ENCODE peak calls at places on chromosomes 5 and 9, in eight cellular contexts. Z is left ventricle myocardium inferior; G is HepG2; P is epithelial cell of esophagus; U is CD4-positive, CD25-positive, alpha-beta regulatory T cell; R is GM06990; Y is CD8-positive, alpha-beta memory T cell; H is tibial nerve. F is an unnamed sample.

GRCh38 chr5:109739741-109740140 is 50.0 kb downstream of the MAN2A1 start:
- DNase-seq in R (no peak), U (no peak), Z (no peak), H (no peak), P (peak), G (no peak), Y (no peak), F (no peak)

GRCh38 chr5:153404747-153405146 is 85.7 kb upstream of the GRIA1 start:
- DNase-seq in P (no peak), H (no peak), G (no peak), U (no peak), Y (no peak), Z (no peak), R (no peak), F (no peak)

GRCh38 chr9:79256691-79257213 is 315.0 kb upstream of the TLE4 start:
- DNase-seq in R (no peak), Z (no peak), U (no peak), H (no peak), Y (no peak), G (no peak), P (no peak), F (no peak)

GRCh38 chr9:100540327-100540726 is 37.6 kb upstream of the CAVIN4 start:
- DNase-seq in H (no peak), Y (no peak), P (no peak), R (no peak), Z (no peak), G (no peak), U (no peak), F (no peak)

GRCh38 chr5:151199581-151200185 is 24.2 kb downstream of the CCDC69 start:
- DNase-seq in P (no peak), Z (no peak), G (no peak), R (no peak), Y (no peak), U (no peak), H (no peak), F (no peak)

GRCh38 chr5:116375926-116376325 is 198.7 kb downstream of the SEMA6A start:
- DNase-seq in R (no peak), G (no peak), H (no peak), U (no peak), Z (no peak), P (no peak), Y (no peak), F (peak)

GRCh38 chr9:99109522-99109921 is 4.6 kb downstream of the TGFBR1 start:
- DNase-seq in U (no peak), Z (no peak), R (no peak), G (no peak), P (peak), Y (no peak), H (peak), F (no peak)

GRCh38 chr5:141420855-141421488 is at the start of gene PCDHGA11:
- DNase-seq in Y (peak), G (no peak), Z (no peak), P (peak), H (peak), R (no peak), U (peak), F (no peak)

GRCh38 chr5:93018461-93018860 is 562.6 kb downstream of the NR2F1-AS1 start:
- DNase-seq in U (no peak), Z (no peak), P (peak), H (no peak), Y (no peak), G (no peak), R (no peak), F (no peak)

GRCh38 chr9:78368236-78368635 is 71.3 kb downstream of the PSAT1 start:
- DNase-seq in Z (no peak), H (no peak), G (no peak), R (no peak), U (no peak), Y (no peak), P (no peak), F (no peak)

GRCh38 chr5:65570598-65571226 is 7.6 kb downstream of the PPWD1 start:
- DNase-seq in Z (no peak), P (no peak), R (no peak), G (no peak), H (no peak), Y (no peak), U (no peak), F (no peak)

GRCh38 chr9:120016231-120016630 is 563.7 kb downstream of the CDK5RAP2 start:
- DNase-seq in Z (no peak), R (no peak), P (no peak), G (no peak), H (no peak), Y (no peak), U (no peak), F (no peak)

GRCh38 chr5:321233-321725 is at the start of gene AHRR:
- DNase-seq in Z (peak), P (peak), G (peak), H (no peak), Y (no peak), U (peak), R (peak), F (no peak)

GRCh38 chr5:321726-322251 is 275 bp downstream of the AHRR start:
- DNase-seq in U (no peak), H (no peak), Y (no peak), P (no peak), G (no peak), R (no peak), Z (no peak), F (no peak)

GRCh38 chr5:318931-319601 is 2.4 kb upstream of the AHRR start:
- DNase-seq in U (no peak), G (peak), Y (no peak), P (no peak), R (no peak), Z (no peak), H (no peak), F (no peak)

GRCh38 chr5:322281-322941 is 897 bp downstream of the AHRR start:
- DNase-seq in H (no peak), R (peak), Y (no peak), P (no peak), G (no peak), U (peak), Z (no peak), F (no peak)

DNA sequence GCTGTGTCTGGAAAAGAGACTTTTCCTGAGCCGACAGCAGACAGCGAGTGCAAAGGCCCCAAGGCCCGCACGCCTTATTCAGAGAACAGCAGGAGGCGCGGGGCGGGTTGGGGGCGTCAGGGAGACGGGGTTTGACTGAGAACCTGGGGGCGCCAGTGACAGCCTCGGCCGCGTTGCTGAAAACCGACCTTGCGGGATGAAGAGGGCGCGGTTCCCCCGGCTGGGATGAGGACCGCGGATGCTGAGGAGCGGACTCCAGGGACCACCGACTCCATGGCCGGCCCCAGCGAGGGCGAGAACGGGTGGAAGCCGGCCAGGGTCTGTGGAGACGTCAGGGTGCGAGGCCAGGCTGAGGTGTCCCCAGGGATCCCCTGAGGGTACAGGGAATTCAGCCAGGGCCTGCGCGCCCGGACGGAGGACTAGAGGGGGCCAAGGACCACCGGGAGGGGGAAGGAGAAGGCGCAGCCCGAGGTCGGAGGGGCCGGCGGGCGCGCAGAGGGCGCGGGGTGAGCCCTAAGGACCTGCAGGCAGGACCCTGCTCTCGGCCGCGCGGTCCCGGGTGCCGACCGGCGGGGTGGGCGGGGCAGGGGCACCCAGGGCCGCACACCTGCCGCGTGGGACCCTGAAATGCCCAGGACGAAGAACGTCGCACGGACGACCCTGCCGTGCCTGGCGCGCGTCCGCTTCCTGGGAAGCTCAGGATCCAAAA is 836 bp upstream of the AHRR start:
- DNase-seq in U (no peak), Y (no peak), P (no peak), H (no peak), Z (no peak), R (no peak), G (no peak), F (no peak)
- H3K4me3 ChIP-seq in U (no peak), Y (no peak), P (no peak), H (peak), Z (peak), R (peak), G (peak), F (peak)

DNA sequence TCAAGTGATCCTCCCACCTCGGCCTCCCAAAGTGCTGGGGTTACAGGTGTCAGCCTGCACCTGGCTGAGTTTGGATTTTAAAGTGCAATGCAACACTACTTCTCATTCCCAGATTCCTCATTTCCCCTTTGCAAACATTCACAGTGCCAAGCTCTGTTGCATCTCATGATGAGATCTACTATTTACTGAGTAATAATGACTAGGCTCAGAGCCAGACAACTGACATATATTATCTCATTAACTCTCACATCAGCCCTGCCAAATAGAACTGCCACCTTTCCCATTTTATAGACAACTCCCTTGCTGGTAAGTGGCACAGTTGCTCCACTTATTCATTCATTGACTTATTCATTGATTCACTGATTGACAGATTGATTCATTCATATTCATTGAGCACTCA is 7.0 kb downstream of the PDE6A start:
- DNase-seq in P (peak), Y (no peak), H (no peak), R (no peak), G (no peak), Z (no peak), U (no peak), F (peak)
- H3K4me3 ChIP-seq in P (no peak), Y (no peak), H (no peak), R (no peak), G (no peak), Z (no peak), U (no peak), F (no peak)

GRCh38 chr9:89313842-89314241 is 2.8 kb downstream of the CKS2 start:
- DNase-seq in R (no peak), G (no peak), H (no peak), Z (no peak), U (no peak), Y (no peak), P (no peak), F (no peak)
- H3K4me3 ChIP-seq in R (peak), G (peak), H (no peak), Z (no peak), U (peak), Y (no peak), P (peak), F (peak)

DNA sequence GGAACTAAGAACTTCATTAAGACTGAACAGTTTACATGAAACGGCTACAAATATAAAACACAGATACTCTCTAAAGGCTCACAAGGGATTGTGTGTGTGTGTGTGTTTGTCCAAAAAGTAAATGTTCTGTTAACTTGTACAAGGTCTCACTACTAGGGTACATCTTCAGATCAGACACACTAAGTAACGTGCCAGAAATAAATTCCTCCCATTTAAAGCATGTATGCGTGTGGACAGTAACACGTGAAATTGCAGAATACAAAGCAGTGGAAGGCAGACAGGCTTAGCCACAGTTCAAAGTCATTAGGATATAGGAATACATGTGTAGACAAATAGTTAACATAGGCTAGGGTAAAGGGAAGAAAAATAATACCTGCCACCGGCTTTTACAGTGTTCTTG is 1.8 kb downstream of the BNC2 start:
- DNase-seq in R (no peak), U (no peak), P (no peak), H (no peak), Y (no peak), G (no peak), Z (no peak), F (no peak)
- H3K4me3 ChIP-seq in R (no peak), U (no peak), P (no peak), H (peak), Y (no peak), G (no peak), Z (peak), F (no peak)

DNA sequence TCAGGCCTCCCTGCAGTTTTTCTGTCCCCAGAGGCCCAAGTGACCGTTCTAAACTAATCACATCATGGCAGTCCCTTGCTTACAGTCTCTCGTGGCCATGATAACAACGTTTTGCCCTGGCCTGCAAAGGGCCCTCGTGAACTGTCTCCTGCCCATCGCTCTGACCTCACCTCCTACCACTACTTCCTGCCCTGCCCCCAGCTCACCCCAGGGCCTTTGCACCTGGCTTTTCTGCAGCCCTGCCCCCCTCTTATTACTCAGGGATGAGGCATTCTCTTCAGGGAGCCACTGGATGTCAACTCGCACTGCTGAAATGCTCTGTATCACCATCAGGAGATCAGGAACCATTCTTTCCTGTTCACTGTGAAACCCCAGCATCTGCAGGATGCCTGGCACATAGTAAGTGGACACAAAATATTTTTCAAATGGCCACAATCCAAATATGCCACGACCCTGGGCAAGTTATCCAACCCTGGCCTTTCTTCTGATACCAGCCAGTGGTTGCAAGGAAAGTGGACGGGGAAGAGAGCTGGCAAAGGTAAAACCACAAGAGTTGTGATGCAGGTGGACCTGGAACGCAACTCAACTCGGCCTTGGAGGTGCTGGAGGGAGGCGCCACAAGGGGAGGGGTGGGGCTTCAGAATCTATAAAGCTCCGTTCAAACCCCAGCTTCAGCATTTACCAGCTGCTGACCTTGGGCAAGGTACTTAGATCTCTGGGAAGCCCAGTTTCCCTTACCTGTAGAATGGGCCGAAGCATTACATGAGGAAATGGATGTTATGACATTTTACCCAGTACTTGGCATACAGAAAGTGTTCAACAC is 1.7 kb downstream of the SNCB start:
- DNase-seq in U (no peak), P (no peak), Y (no peak), R (no peak), H (no peak), Z (no peak), G (no peak), F (no peak)
- H3K4me3 ChIP-seq in U (no peak), P (no peak), Y (no peak), R (no peak), H (no peak), Z (no peak), G (no peak), F (no peak)

GRCh38 chr5:177508837-177509236 is 789 bp downstream of the DOK3 start:
- DNase-seq in R (peak), U (no peak), G (no peak), P (no peak), Y (no peak), Z (no peak), H (no peak), F (no peak)

GRCh38 chr5:177507596-177508216 is 1.9 kb downstream of the DOK3 start:
- DNase-seq in P (no peak), H (no peak), U (no peak), Z (no peak), G (no peak), Y (no peak), R (no peak), F (no peak)

GRCh38 chr5:177507165-177507564 is 2.5 kb downstream of the DOK3 start:
- DNase-seq in U (no peak), H (no peak), G (peak), R (no peak), Y (no peak), Z (no peak), P (peak), F (no peak)

GRCh38 chr5:177509361-177509951 is at the start of gene DOK3:
- DNase-seq in P (no peak), U (no peak), Y (no peak), R (peak), G (no peak), H (no peak), Z (peak), F (no peak)

DNA sequence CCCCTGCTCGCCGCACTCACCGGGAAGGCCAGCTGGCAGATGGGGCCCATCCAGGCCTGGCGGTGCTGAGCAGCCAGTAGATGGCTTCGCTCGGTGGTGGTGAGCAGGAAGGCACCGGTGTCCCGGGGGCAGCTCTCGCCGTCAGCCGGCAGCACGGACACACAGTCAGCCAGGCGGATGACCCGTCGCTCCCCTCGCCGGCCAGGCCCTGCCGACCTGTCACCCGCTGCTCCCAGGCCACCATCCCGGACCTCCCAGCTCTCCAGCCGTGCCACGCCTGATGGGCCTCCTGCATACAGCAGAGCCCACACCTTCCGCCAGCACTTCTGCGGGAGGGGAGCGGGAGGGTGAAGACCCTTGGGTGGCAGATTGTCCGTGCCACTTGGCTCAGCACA is 1.4 kb downstream of the DOK3 start:
- DNase-seq in P (no peak), Z (no peak), U (no peak), R (no peak), Y (no peak), H (no peak), G (no peak), F (no peak)
- H3K4me3 ChIP-seq in P (no peak), Z (peak), U (no peak), R (peak), Y (no peak), H (peak), G (no peak), F (no peak)

GRCh38 chr9:131276107-131276888 is at the start of gene FAM78A:
- DNase-seq in R (peak), H (no peak), Z (peak), Y (no peak), G (no peak), U (peak), P (no peak), F (no peak)

GRCh38 chr9:131273146-131273545 is 3.2 kb downstream of the FAM78A start:
- DNase-seq in P (no peak), Y (no peak), U (peak), R (peak), H (no peak), G (no peak), Z (peak), F (no peak)

GRCh38 chr9:131273791-131274673 is 2.3 kb downstream of the FAM78A start:
- DNase-seq in R (peak), Z (no peak), U (peak), G (no peak), H (no peak), P (no peak), Y (no peak), F (peak)

GRCh38 chr9:131275332-131276106 is 791 bp downstream of the FAM78A start:
- DNase-seq in U (peak), P (no peak), H (no peak), Y (no peak), R (peak), Z (peak), G (peak), F (no peak)

GRCh38 chr9:131274674-131275331 is 1.5 kb downstream of the FAM78A start:
- DNase-seq in R (peak), Y (no peak), U (peak), G (no peak), Z (peak), H (peak), P (no peak), F (no peak)
- H3K4me3 ChIP-seq in R (peak), Y (peak), U (peak), G (peak), Z (peak), H (peak), P (no peak), F (no peak)

DNA sequence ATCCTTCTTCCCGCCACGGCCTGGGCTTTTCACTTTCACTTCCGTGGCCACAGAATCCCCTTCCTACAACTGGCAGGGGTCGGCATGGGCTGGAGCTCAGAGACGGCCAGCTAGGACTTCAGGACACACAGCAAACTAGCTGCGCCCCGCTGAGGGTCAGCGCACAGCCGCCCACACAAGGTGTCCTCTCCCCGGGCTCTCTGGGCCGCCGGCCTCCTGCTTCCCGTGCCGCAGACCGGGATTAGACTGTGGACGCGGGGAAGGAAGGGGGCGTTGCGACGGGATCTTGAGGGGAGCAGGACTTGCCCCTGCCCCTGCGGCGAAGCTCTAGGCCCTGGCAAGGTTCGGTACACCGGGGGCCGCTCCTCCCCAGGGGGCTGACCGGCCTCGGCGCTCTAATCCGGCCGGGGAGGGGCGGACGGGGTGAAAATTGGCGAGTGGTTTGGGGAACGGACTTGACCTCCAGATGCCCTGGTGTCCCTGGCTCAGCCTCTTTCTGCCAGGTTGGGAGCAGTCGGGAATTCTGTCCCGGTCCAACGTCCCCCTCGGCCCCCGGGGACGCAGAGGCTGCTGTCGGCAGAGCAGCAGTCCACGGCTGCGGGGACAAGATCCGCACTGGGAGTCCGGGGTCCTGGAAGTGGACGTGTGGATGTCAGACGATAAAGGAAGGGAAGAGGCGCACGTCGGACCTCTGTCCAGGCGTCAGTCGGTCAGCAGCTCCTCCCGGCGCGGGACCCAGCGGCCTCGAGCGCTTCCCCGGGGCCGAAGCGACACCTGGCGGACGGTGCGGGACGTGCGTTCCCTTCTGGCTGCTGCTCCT is 1.8 kb upstream of the CNTFR start:
- DNase-seq in Z (peak), Y (peak), R (peak), U (peak), G (peak), P (peak), H (peak), F (no peak)
- H3K4me3 ChIP-seq in Z (peak), Y (peak), R (no peak), U (peak), G (peak), P (peak), H (peak), F (no peak)